ENCODE peak calls at places on chromosomes 5 and 9, in six cellular contexts. N is HCT116, F is SK-N-SH, W is K562, Z is A549, V is HepG2. S is an unnamed sample.

GRCh38 chr9:26949604-26950003 is 2.6 kb upstream of the PLAA start:
- DNase-seq in N (peak; percentile 64), F (no peak), W (no peak), Z (no peak), V (no peak), S (no peak)

GRCh38 chr5:6827815-6828214 is 114.6 kb downstream of the TENT4A start:
- DNase-seq in N (no peak), F (no peak), W (no peak), Z (no peak), V (no peak), S (no peak)

GRCh38 chr9:99015890-99016289 is 72.2 kb downstream of the COL15A1 start:
- DNase-seq in N (no peak), F (no peak), W (no peak), Z (no peak), V (no peak), S (no peak)

GRCh38 chr5:144467795-144468194 is 297.1 kb downstream of the KCTD16 start:
- DNase-seq in N (peak; percentile 8), F (peak; percentile 20), W (no peak), Z (peak; percentile 9), V (peak; percentile 35), S (peak; percentile 89)

GRCh38 chr5:154479944-154480750 is 2.1 kb upstream of the HAND1 start:
- DNase-seq in N (no peak), F (no peak), W (no peak), Z (no peak), V (no peak), S (peak; percentile 56)

GRCh38 chr5:997001-997474 is 11.6 kb upstream of the NKD2 start:
- DNase-seq in N (no peak), F (no peak), W (peak; percentile 70), Z (peak; percentile 36), V (peak; percentile 35), S (peak; percentile 56)

GRCh38 chr9:118992813-118993747 is 376.2 kb downstream of the BRINP1 start:
- DNase-seq in N (no peak), F (no peak), W (no peak), Z (no peak), V (no peak), S (peak; percentile 12)

GRCh38 chr5:134975078-134975715 is 7.5 kb downstream of the CATSPER3 start:
- DNase-seq in N (no peak), F (no peak), W (no peak), Z (no peak), V (peak; percentile 71), S (no peak)

GRCh38 chr5:39411051-39411450 is 13.7 kb downstream of the DAB2 start:
- DNase-seq in N (no peak), F (no peak), W (no peak), Z (no peak), V (no peak), S (no peak)

GRCh38 chr9:114386886-114387677 is 700 bp downstream of the AKNA start:
- DNase-seq in N (no peak), F (no peak), W (no peak), Z (no peak), V (no peak), S (no peak)

GRCh38 chr9:137975527-137975913 is 97.9 kb downstream of the CACNA1B start:
- DNase-seq in N (no peak), F (no peak), W (no peak), Z (no peak), V (no peak), S (no peak)

GRCh38 chr5:142063878-142064331 is 44.7 kb upstream of the NDFIP1 start:
- DNase-seq in N (no peak), F (peak; percentile 82), W (no peak), Z (no peak), V (peak; percentile 44), S (peak; percentile 78)

GRCh38 chr9:88477300-88477751 is 57.7 kb upstream of the NXNL2 start:
- DNase-seq in N (no peak), F (no peak), W (no peak), Z (no peak), V (no peak), S (no peak)

GRCh38 chr9:107975426-107976010 is 485.9 kb upstream of the KLF4 start:
- DNase-seq in N (no peak), F (no peak), W (no peak), Z (no peak), V (no peak), S (no peak)

GRCh38 chr5:28344803-28345433 is 1306.5 kb upstream of the CDH9 start:
- DNase-seq in N (no peak), F (peak; percentile 5), W (peak; percentile 15), Z (no peak), V (peak; percentile 35), S (peak; percentile 90)

GRCh38 chr9:81479573-81479972 is 209.8 kb downstream of the TLE1 start:
- DNase-seq in N (no peak), F (no peak), W (no peak), Z (no peak), V (no peak), S (no peak)

GRCh38 chr9:21961569-21961968 is 32.6 kb downstream of the CDKN2A start:
- DNase-seq in N (no peak), F (no peak), W (no peak), Z (no peak), V (no peak), S (no peak)

GRCh38 chr9:85004818-85005413 is 335.4 kb downstream of the NTRK2 start:
- DNase-seq in N (no peak), F (no peak), W (no peak), Z (no peak), V (no peak), S (peak; percentile 5)

GRCh38 chr9:75083188-75083976 is 4.6 kb downstream of the NMRK1 start:
- DNase-seq in N (no peak), F (no peak), W (peak; percentile 17), Z (no peak), V (peak; percentile 74), S (peak; percentile 63)

GRCh38 chr5:76490970-76491369 is 87.9 kb downstream of the IQGAP2 start:
- DNase-seq in N (no peak), F (no peak), W (no peak), Z (no peak), V (no peak), S (no peak)

GRCh38 chr5:89729623-89730390 is 679.7 kb downstream of the CETN3 start:
- DNase-seq in N (peak; percentile 21), F (no peak), W (no peak), Z (no peak), V (no peak), S (no peak)

GRCh38 chr9:114117996-114118830 is 19.1 kb upstream of the KIF12 start:
- DNase-seq in N (no peak), F (no peak), W (no peak), Z (no peak), V (peak; percentile 99), S (no peak)

GRCh38 chr9:115442054-115442453 is 324.1 kb upstream of the TNC start:
- DNase-seq in N (no peak), F (no peak), W (no peak), Z (no peak), V (no peak), S (no peak)

GRCh38 chr5:51382759-51383493 is at the start of gene ISL1:
- DNase-seq in N (peak; percentile 57), F (peak; percentile 88), W (no peak), Z (peak; percentile 21), V (no peak), S (peak; percentile 94)

DNA sequence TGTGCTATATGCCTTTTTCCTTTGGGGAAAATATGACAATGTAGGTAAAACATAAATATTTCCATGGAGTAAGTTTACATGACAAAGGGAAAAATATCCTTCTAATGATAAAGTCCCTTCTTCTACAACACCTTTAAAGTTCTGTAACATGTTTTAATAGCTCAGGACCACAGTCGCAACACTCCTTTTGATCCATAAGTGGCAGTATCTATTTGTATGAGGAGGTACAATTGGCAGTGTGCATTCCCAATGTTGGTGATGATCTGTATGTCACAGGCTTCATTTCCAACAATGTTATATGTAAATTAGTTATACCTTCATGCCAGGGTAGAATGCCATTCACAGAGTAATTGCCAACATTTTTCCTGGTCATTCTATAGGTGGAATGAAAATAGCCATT is 127.1 kb upstream of the CCNH start:
- DNase-seq in N (no peak), F (no peak), W (no peak), Z (no peak), V (no peak), S (no peak)
- TF ChIP-seq REST in N (no peak), F (no peak), W (no peak), Z (no peak), V (no peak), S (no peak)

DNA sequence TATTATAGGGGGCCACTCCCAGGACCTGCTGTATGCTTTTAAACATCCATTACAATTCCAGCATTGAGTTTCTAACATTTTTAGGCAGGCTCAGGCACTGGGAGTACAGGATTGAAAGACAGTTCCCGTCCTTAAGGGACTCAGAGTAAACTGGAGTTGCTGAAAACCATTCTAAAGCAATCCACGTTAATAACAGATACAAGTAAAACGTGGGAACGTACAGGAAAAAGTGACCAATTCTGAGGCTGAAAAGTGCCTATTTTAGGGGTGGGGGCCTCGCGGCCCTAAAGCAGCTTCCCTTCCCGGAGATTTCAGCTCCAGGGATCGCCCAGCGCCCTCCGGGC is 285 bp downstream of the FER start:
- DNase-seq in N (no peak), F (no peak), W (no peak), Z (no peak), V (no peak), S (no peak)
- TF ChIP-seq REST in N (no peak), F (no peak), W (no peak), Z (no peak), V (no peak), S (no peak)

GRCh38 chr9:121029469-121029868 is 20.6 kb downstream of the C5 start:
- DNase-seq in N (no peak), F (no peak), W (no peak), Z (no peak), V (peak; percentile 41), S (no peak)

GRCh38 chr9:121038452-121039203 is 11.4 kb downstream of the C5 start:
- DNase-seq in N (no peak), F (no peak), W (no peak), Z (no peak), V (no peak), S (no peak)

DNA sequence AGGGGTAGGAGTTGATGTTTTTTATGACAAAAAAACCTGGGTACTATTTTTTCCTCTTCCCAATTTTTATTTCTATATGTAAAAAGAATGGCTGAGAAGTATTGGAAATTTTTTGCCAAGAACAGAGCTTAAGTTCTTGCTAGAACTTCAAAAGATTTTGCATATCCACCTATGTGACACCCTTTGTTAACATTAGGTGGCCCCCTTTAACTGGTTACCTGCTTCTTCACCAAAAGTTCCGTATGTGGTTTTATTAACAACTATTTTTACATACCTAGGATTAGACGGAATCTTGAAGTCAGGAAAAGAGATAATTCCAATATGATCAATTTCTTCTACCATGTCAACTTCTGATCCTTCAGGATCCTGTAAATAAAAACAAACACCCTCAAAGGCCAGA is 15.5 kb downstream of the C5 start:
- DNase-seq in N (no peak), F (no peak), W (no peak), Z (no peak), V (no peak), S (no peak)
- TF ChIP-seq REST in N (no peak), F (no peak), W (no peak), Z (no peak), V (no peak), S (no peak)

DNA sequence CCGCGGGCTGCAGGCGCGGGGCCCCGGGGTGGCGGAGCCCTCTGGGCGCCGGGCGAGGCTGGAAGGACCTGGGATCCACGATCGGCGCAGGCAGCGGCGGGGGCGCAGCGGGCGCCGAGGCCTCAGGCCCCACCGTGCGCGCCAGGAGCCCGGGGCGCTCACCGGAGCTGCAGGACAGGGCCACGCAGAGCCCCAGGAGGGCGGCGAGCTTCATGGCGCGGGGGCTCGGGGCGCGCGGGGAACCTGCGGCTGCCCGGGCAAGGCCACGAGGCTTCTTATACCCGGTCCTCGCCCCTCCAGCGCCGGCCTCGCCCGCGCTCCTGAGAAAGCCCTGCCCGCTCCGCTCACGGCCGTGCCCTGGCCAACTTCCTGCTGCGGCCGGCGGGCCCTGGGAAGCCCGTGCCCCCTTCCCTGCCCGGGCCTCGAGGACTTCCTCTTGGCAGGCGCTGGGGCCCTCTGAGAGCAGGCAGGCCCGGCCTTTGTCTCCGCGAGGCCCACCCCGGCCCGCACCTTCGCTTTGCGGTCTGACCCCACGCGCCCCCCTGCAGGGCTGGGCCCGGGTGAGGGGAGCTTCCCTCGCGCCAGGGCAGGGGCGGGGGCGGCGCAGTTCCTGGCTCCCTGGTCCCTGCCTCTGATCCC is at the start of gene SCGB3A1:
- DNase-seq in N (no peak), F (peak; percentile 57), W (peak; percentile 17), Z (no peak), V (no peak), S (peak; percentile 63)
- TF ChIP-seq REST in N (no peak), F (no peak), W (no peak), Z (no peak), V (no peak), S (no peak)

S was measured in GM23338.